ENCODE peak calls at places on chromosomes 4 and X, in six cellular contexts. One of them, this sample, is unnamed.

GRCh38 chrX:54358424-54359211 is 772 bp upstream of the WNK3 start:
- DNase-seq in psoas muscle: peak; percentile 33
- DNase-seq in stimulated activated CD4-positive, alpha-beta T cell treated with anti-CD3 and anti-CD28 coated beads, Interleukin-2, amount 100 ng/mL, for 48 hours: peak; percentile 11
- DNase-seq in occipital lobe: peak; percentile 57
- DNase-seq in CD8-positive, alpha-beta memory T cell: peak; percentile 1
- DNase-seq in neural progenitor cell: peak; percentile 96
- DNase-seq in this sample: peak; percentile 75

GRCh38 chr4:140271553-140271952 is 101.9 kb upstream of the SCOC start:
- DNase-seq in psoas muscle: no peak
- DNase-seq in stimulated activated CD4-positive, alpha-beta T cell treated with anti-CD3 and anti-CD28 coated beads, Interleukin-2, amount 100 ng/mL, for 48 hours: no peak
- DNase-seq in occipital lobe: no peak
- DNase-seq in CD8-positive, alpha-beta memory T cell: no peak
- DNase-seq in neural progenitor cell: no peak
- DNase-seq in this sample: no peak

GRCh38 chrX:34659575-34659974 is 2.5 kb upstream of the TMEM47 start:
- DNase-seq in psoas muscle: no peak
- DNase-seq in stimulated activated CD4-positive, alpha-beta T cell treated with anti-CD3 and anti-CD28 coated beads, Interleukin-2, amount 100 ng/mL, for 48 hours: no peak
- DNase-seq in occipital lobe: no peak
- DNase-seq in CD8-positive, alpha-beta memory T cell: no peak
- DNase-seq in neural progenitor cell: no peak
- DNase-seq in this sample: no peak

GRCh38 chr4:72895408-72895807 is 174.1 kb downstream of the COX18 start:
- DNase-seq in psoas muscle: no peak
- DNase-seq in stimulated activated CD4-positive, alpha-beta T cell treated with anti-CD3 and anti-CD28 coated beads, Interleukin-2, amount 100 ng/mL, for 48 hours: no peak
- DNase-seq in occipital lobe: no peak
- DNase-seq in CD8-positive, alpha-beta memory T cell: no peak
- DNase-seq in neural progenitor cell: peak; percentile 83
- DNase-seq in this sample: no peak

GRCh38 chr4:39591290-39591689 is 47.4 kb downstream of the SMIM14 start:
- DNase-seq in psoas muscle: no peak
- DNase-seq in stimulated activated CD4-positive, alpha-beta T cell treated with anti-CD3 and anti-CD28 coated beads, Interleukin-2, amount 100 ng/mL, for 48 hours: no peak
- DNase-seq in occipital lobe: no peak
- DNase-seq in CD8-positive, alpha-beta memory T cell: no peak
- DNase-seq in neural progenitor cell: no peak
- DNase-seq in this sample: no peak

GRCh38 chr4:179536694-179537093 is 2094.5 kb upstream of the AGA start:
- DNase-seq in psoas muscle: no peak
- DNase-seq in stimulated activated CD4-positive, alpha-beta T cell treated with anti-CD3 and anti-CD28 coated beads, Interleukin-2, amount 100 ng/mL, for 48 hours: no peak
- DNase-seq in occipital lobe: no peak
- DNase-seq in CD8-positive, alpha-beta memory T cell: no peak
- DNase-seq in neural progenitor cell: no peak
- DNase-seq in this sample: no peak

GRCh38 chr4:10687526-10687925 is 3.0 kb upstream of the CLNK start:
- DNase-seq in psoas muscle: no peak
- DNase-seq in stimulated activated CD4-positive, alpha-beta T cell treated with anti-CD3 and anti-CD28 coated beads, Interleukin-2, amount 100 ng/mL, for 48 hours: no peak
- DNase-seq in occipital lobe: no peak
- DNase-seq in CD8-positive, alpha-beta memory T cell: no peak
- DNase-seq in neural progenitor cell: peak; percentile 13
- DNase-seq in this sample: no peak

GRCh38 chrX:120310861-120311631 is at the start of gene TMEM255A:
- DNase-seq in psoas muscle: peak; percentile 15
- DNase-seq in stimulated activated CD4-positive, alpha-beta T cell treated with anti-CD3 and anti-CD28 coated beads, Interleukin-2, amount 100 ng/mL, for 48 hours: no peak
- DNase-seq in occipital lobe: peak; percentile 2
- DNase-seq in CD8-positive, alpha-beta memory T cell: no peak
- DNase-seq in neural progenitor cell: peak; percentile 50
- DNase-seq in this sample: peak; percentile 16

GRCh38 chrX:100625985-100626491 is 10.6 kb downstream of the TSPAN6 start:
- DNase-seq in psoas muscle: no peak
- DNase-seq in stimulated activated CD4-positive, alpha-beta T cell treated with anti-CD3 and anti-CD28 coated beads, Interleukin-2, amount 100 ng/mL, for 48 hours: no peak
- DNase-seq in occipital lobe: no peak
- DNase-seq in CD8-positive, alpha-beta memory T cell: no peak
- DNase-seq in neural progenitor cell: no peak
- DNase-seq in this sample: no peak

GRCh38 chrX:40172169-40172979 is 74.6 kb upstream of the BCOR start:
- DNase-seq in psoas muscle: peak; percentile 70
- DNase-seq in stimulated activated CD4-positive, alpha-beta T cell treated with anti-CD3 and anti-CD28 coated beads, Interleukin-2, amount 100 ng/mL, for 48 hours: no peak
- DNase-seq in occipital lobe: peak; percentile 7
- DNase-seq in CD8-positive, alpha-beta memory T cell: no peak
- DNase-seq in neural progenitor cell: peak; percentile 58
- DNase-seq in this sample: no peak

GRCh38 chr4:62449538-62449937 is 1249.4 kb downstream of the ADGRL3 start:
- DNase-seq in psoas muscle: no peak
- DNase-seq in stimulated activated CD4-positive, alpha-beta T cell treated with anti-CD3 and anti-CD28 coated beads, Interleukin-2, amount 100 ng/mL, for 48 hours: no peak
- DNase-seq in occipital lobe: no peak
- DNase-seq in CD8-positive, alpha-beta memory T cell: no peak
- DNase-seq in neural progenitor cell: peak; percentile 5
- DNase-seq in this sample: no peak

GRCh38 chrX:53357799-53358530 is 64.5 kb downstream of the SMC1A start:
- DNase-seq in psoas muscle: no peak
- DNase-seq in stimulated activated CD4-positive, alpha-beta T cell treated with anti-CD3 and anti-CD28 coated beads, Interleukin-2, amount 100 ng/mL, for 48 hours: no peak
- DNase-seq in occipital lobe: no peak
- DNase-seq in CD8-positive, alpha-beta memory T cell: no peak
- DNase-seq in neural progenitor cell: peak; percentile 49
- DNase-seq in this sample: peak; percentile 4

GRCh38 chrX:39859991-39860861 is 237.5 kb downstream of the BCOR start:
- DNase-seq in psoas muscle: no peak
- DNase-seq in stimulated activated CD4-positive, alpha-beta T cell treated with anti-CD3 and anti-CD28 coated beads, Interleukin-2, amount 100 ng/mL, for 48 hours: peak; percentile 63
- DNase-seq in occipital lobe: peak; percentile 2
- DNase-seq in CD8-positive, alpha-beta memory T cell: peak; percentile 63
- DNase-seq in neural progenitor cell: peak; percentile 70
- DNase-seq in this sample: no peak

GRCh38 chrX:3415011-3415410 is 68.6 kb upstream of the MXRA5 start:
- DNase-seq in psoas muscle: no peak
- DNase-seq in stimulated activated CD4-positive, alpha-beta T cell treated with anti-CD3 and anti-CD28 coated beads, Interleukin-2, amount 100 ng/mL, for 48 hours: no peak
- DNase-seq in occipital lobe: no peak
- DNase-seq in CD8-positive, alpha-beta memory T cell: no peak
- DNase-seq in neural progenitor cell: no peak
- DNase-seq in this sample: no peak

GRCh38 chr4:24889991-24890390 is 22.9 kb downstream of the CCDC149 start:
- DNase-seq in psoas muscle: no peak
- DNase-seq in stimulated activated CD4-positive, alpha-beta T cell treated with anti-CD3 and anti-CD28 coated beads, Interleukin-2, amount 100 ng/mL, for 48 hours: no peak
- DNase-seq in occipital lobe: no peak
- DNase-seq in CD8-positive, alpha-beta memory T cell: no peak
- DNase-seq in neural progenitor cell: no peak
- DNase-seq in this sample: no peak

GRCh38 chr4:86895692-86896488 is 3.7 kb upstream of the C4orf36 start:
- DNase-seq in psoas muscle: no peak
- DNase-seq in stimulated activated CD4-positive, alpha-beta T cell treated with anti-CD3 and anti-CD28 coated beads, Interleukin-2, amount 100 ng/mL, for 48 hours: no peak
- DNase-seq in occipital lobe: no peak
- DNase-seq in CD8-positive, alpha-beta memory T cell: no peak
- DNase-seq in neural progenitor cell: peak; percentile 84
- DNase-seq in this sample: no peak

GRCh38 chrX:8067754-8068469 is 103.2 kb downstream of the VCX2 start:
- DNase-seq in psoas muscle: no peak
- DNase-seq in stimulated activated CD4-positive, alpha-beta T cell treated with anti-CD3 and anti-CD28 coated beads, Interleukin-2, amount 100 ng/mL, for 48 hours: no peak
- DNase-seq in occipital lobe: no peak
- DNase-seq in CD8-positive, alpha-beta memory T cell: no peak
- DNase-seq in neural progenitor cell: no peak
- DNase-seq in this sample: no peak

GRCh38 chrX:70168238-70169188 is 8.8 kb upstream of the DGAT2L6 start:
- DNase-seq in psoas muscle: peak; percentile 19
- DNase-seq in stimulated activated CD4-positive, alpha-beta T cell treated with anti-CD3 and anti-CD28 coated beads, Interleukin-2, amount 100 ng/mL, for 48 hours: no peak
- DNase-seq in occipital lobe: peak; percentile 35
- DNase-seq in CD8-positive, alpha-beta memory T cell: no peak
- DNase-seq in neural progenitor cell: peak; percentile 26
- DNase-seq in this sample: peak; percentile 60

GRCh38 chrX:118677318-118677717 is 50.1 kb upstream of the IL13RA1 start:
- DNase-seq in psoas muscle: no peak
- DNase-seq in stimulated activated CD4-positive, alpha-beta T cell treated with anti-CD3 and anti-CD28 coated beads, Interleukin-2, amount 100 ng/mL, for 48 hours: no peak
- DNase-seq in occipital lobe: no peak
- DNase-seq in CD8-positive, alpha-beta memory T cell: no peak
- DNase-seq in neural progenitor cell: no peak
- DNase-seq in this sample: no peak

GRCh38 chr4:77193511-77194236 is 36.7 kb downstream of the CCNG2 start:
- DNase-seq in psoas muscle: peak; percentile 26
- DNase-seq in stimulated activated CD4-positive, alpha-beta T cell treated with anti-CD3 and anti-CD28 coated beads, Interleukin-2, amount 100 ng/mL, for 48 hours: peak; percentile 57
- DNase-seq in occipital lobe: no peak
- DNase-seq in CD8-positive, alpha-beta memory T cell: peak; percentile 67
- DNase-seq in neural progenitor cell: peak; percentile 61
- DNase-seq in this sample: peak; percentile 22